ENCODE peak calls at places on chromosomes 4 and X, in nine cellular contexts. Z is endodermal cell, X is HCT116, K is Peyer's patch, Q is uterus, O is endothelial cell of umbilical vein, D is psoas muscle, V is thoracic aorta, F is tibial nerve. G is an unnamed sample.
A peak's percentile ranks its signal among the peaks of the same experiment; 100 is the strongest.

GRCh38 chr4:145840162-145840768 is 98.4 kb downstream of the ZNF827 start:
- DNase-seq in Z (no peak), X (peak; percentile 35), K (no peak), Q (no peak), O (peak; percentile 67), D (no peak), V (no peak), F (no peak), G (no peak)

GRCh38 chr4:108337923-108338322 is 169.2 kb upstream of the LEF1 start:
- DNase-seq in Z (no peak), X (no peak), K (no peak), Q (no peak), O (no peak), D (no peak), V (no peak), F (no peak), G (no peak)

GRCh38 chr4:23877758-23878229 is 12.1 kb downstream of the PPARGC1A start:
- DNase-seq in Z (no peak), X (no peak), K (no peak), Q (peak; percentile 36), O (no peak), D (no peak), V (no peak), F (no peak), G (no peak)

GRCh38 chr4:40065010-40065409 is 8.4 kb downstream of the N4BP2 start:
- DNase-seq in Z (no peak), X (no peak), K (no peak), Q (no peak), O (no peak), D (no peak), V (no peak), F (no peak), G (peak; percentile 12)

GRCh38 chr4:22129454-22130075 is 181.0 kb upstream of the KCNIP4 start:
- DNase-seq in Z (peak; percentile 88), X (peak; percentile 7), K (no peak), Q (no peak), O (no peak), D (no peak), V (no peak), F (no peak), G (no peak)

GRCh38 chr4:168304744-168305459 is 13.7 kb downstream of the DDX60 start:
- DNase-seq in Z (no peak), X (no peak), K (no peak), Q (no peak), O (peak; percentile 39), D (no peak), V (no peak), F (no peak), G (no peak)

GRCh38 chr4:58749206-58749605 is 1639.0 kb upstream of the IGFBP7 start:
- DNase-seq in Z (no peak), X (no peak), K (no peak), Q (no peak), O (no peak), D (no peak), V (no peak), F (no peak), G (peak; percentile 3)

GRCh38 chr4:5824635-5825034 is 68.3 kb downstream of the CRMP1 start:
- DNase-seq in Z (peak; percentile 65), X (peak; percentile 23), K (no peak), Q (no peak), O (peak; percentile 58), D (no peak), V (no peak), F (no peak), G (no peak)

GRCh38 chr4:92339671-92340070 is 35.9 kb downstream of the GRID2 start:
- DNase-seq in Z (no peak), X (no peak), K (no peak), Q (no peak), O (no peak), D (no peak), V (no peak), F (no peak), G (no peak)

GRCh38 chr4:145887241-145887964 is 51.2 kb downstream of the ZNF827 start:
- DNase-seq in Z (peak; percentile 64), X (no peak), K (no peak), Q (peak; percentile 63), O (peak; percentile 45), D (no peak), V (no peak), F (no peak), G (no peak)

GRCh38 chr4:129014566-129015509 is 78.5 kb downstream of the SCLT1 start:
- DNase-seq in Z (no peak), X (no peak), K (no peak), Q (no peak), O (no peak), D (peak; percentile 36), V (no peak), F (no peak), G (no peak)

GRCh38 chr4:72314869-72315268 is 254.2 kb downstream of the ADAMTS3 start:
- DNase-seq in Z (no peak), X (no peak), K (no peak), Q (peak; percentile 18), O (peak; percentile 63), D (no peak), V (no peak), F (peak; percentile 19), G (no peak)

GRCh38 chr4:53456178-53456577 is 78.7 kb downstream of the FIP1L1 start:
- DNase-seq in Z (no peak), X (no peak), K (no peak), Q (no peak), O (no peak), D (no peak), V (no peak), F (no peak), G (no peak)

GRCh38 chr4:11632015-11632414 is 203.3 kb upstream of the HS3ST1 start:
- DNase-seq in Z (no peak), X (no peak), K (no peak), Q (no peak), O (no peak), D (no peak), V (no peak), F (no peak), G (no peak)

GRCh38 chr4:40897557-40898203 is 147.9 kb downstream of the NSUN7 start:
- DNase-seq in Z (peak; percentile 92), X (peak; percentile 40), K (peak; percentile 53), Q (peak; percentile 47), O (peak; percentile 74), D (peak; percentile 80), V (no peak), F (peak; percentile 53), G (peak; percentile 60)

GRCh38 chrX:150202641-150203248 is 160.4 kb upstream of the MAMLD1 start:
- DNase-seq in Z (no peak), X (no peak), K (no peak), Q (no peak), O (peak; percentile 37), D (no peak), V (no peak), F (no peak), G (no peak)

GRCh38 chr4:137427411-137427810 is 104.9 kb downstream of the PCDH18 start:
- DNase-seq in Z (no peak), X (no peak), K (no peak), Q (no peak), O (no peak), D (no peak), V (no peak), F (no peak), G (no peak)

GRCh38 chr4:118282692-118283091 is 70.1 kb downstream of the PRSS12 start:
- DNase-seq in Z (peak; percentile 54), X (no peak), K (no peak), Q (no peak), O (no peak), D (no peak), V (no peak), F (no peak), G (peak; percentile 39)

GRCh38 chr4:106627071-106627470 is 258.5 kb upstream of the GIMD1 start:
- DNase-seq in Z (no peak), X (no peak), K (no peak), Q (no peak), O (no peak), D (no peak), V (no peak), F (no peak), G (no peak)

GRCh38 chr4:184744251-184744650 is 10.4 kb upstream of the CENPU start:
- DNase-seq in Z (no peak), X (no peak), K (no peak), Q (no peak), O (no peak), D (no peak), V (no peak), F (no peak), G (no peak)

GRCh38 chr4:153971878-153972277 is 183.0 kb upstream of the SFRP2 start:
- DNase-seq in Z (no peak), X (no peak), K (no peak), Q (no peak), O (no peak), D (no peak), V (no peak), F (no peak), G (no peak)

GRCh38 chr4:69831646-69832325 is 28.2 kb downstream of the SULT1E1 start:
- DNase-seq in Z (no peak), X (no peak), K (no peak), Q (no peak), O (no peak), D (no peak), V (no peak), F (no peak), G (no peak)

GRCh38 chr4:177448850-177449249 is 6.6 kb upstream of the AGA start:
- DNase-seq in Z (no peak), X (no peak), K (no peak), Q (no peak), O (no peak), D (no peak), V (no peak), F (no peak), G (no peak)

GRCh38 chr4:123784626-123785025 is 388.0 kb downstream of the SPRY1 start:
- DNase-seq in Z (no peak), X (no peak), K (no peak), Q (no peak), O (no peak), D (no peak), V (no peak), F (no peak), G (no peak)
- TF ChIP-seq CTCF in Z (no peak), X (no peak), K (no peak), Q (no peak), O (no peak), D (no peak), V (no peak), F (no peak), G (no peak)

GRCh38 chrX:46589977-46590723 is 16.6 kb downstream of the CHST7 start:
- DNase-seq in Z (no peak), X (no peak), K (no peak), Q (no peak), O (peak; percentile 24), D (no peak), V (no peak), F (no peak), G (no peak)
- H3K4me1 ChIP-seq in Z (no peaks in the 10 kb centered on the region), X (peaks cover 44% of the 10 kb centered on the region), K (no peaks in the 10 kb centered on the region), Q (no peaks in the 10 kb centered on the region), O (peaks cover 38% of the 10 kb centered on the region), D (peaks cover 10% of the 10 kb centered on the region), V (peaks cover 38% of the 10 kb centered on the region), F (no peaks in the 10 kb centered on the region), G (no peaks in the 10 kb centered on the region)

GRCh38 chrX:71184092-71184491 is 38.9 kb upstream of the GJB1 start:
- DNase-seq in Z (no peak), X (no peak), K (no peak), Q (no peak), O (no peak), D (no peak), V (no peak), F (no peak), G (no peak)
- H3K4me3 ChIP-seq in Z (no peak overlapping the region), X (no peak overlapping the region), K (no peak overlapping the region), Q (no peak overlapping the region), O (no peak overlapping the region), D (no peak overlapping the region), V (no peak overlapping the region), F (no peak overlapping the region), G (no peak overlapping the region)

GRCh38 chrX:9885150-9885549 is 82.0 kb upstream of the CLDN34 start:
- DNase-seq in Z (peak; percentile 87), X (peak; percentile 16), K (peak; percentile 47), Q (no peak), O (peak; percentile 85), D (peak; percentile 64), V (no peak), F (peak; percentile 9), G (peak; percentile 17)
- TF ChIP-seq CTCF in Z (peak; percentile 77), X (peak; percentile 60), K (no peak), Q (peak; percentile 6), O (peak; percentile 56), D (peak; percentile 43), V (no peak), F (peak; percentile 28), G (peak; percentile 21)